ENCODE peak calls at places on chromosome 19, in ten cellular contexts. A, T, P, F, Q, E, X, U, S and D are unnamed samples.
A peak's percentile ranks its signal among the peaks of the same experiment; 100 is the strongest.

GRCh38 chr19:48664476-48664875 is 8.3 kb downstream of the NTN5 start:
- DNase-seq in A (no peak), Q (no peak), P (no peak), U (no peak), X (no peak), S (no peak), F (no peak), T (no peak), E (no peak), D (no peak)

GRCh38 chr19:38908854-38909253 is 3.1 kb downstream of the CCER2 start:
- DNase-seq in X (no peak), S (no peak), P (no peak), U (no peak), Q (no peak), A (no peak), E (no peak), T (no peak), F (no peak), D (no peak)

GRCh38 chr19:911197-912033 is 1.6 kb downstream of the R3HDM4 start:
- DNase-seq in A (no peak), T (no peak), Q (no peak), F (no peak), P (no peak), X (no peak), U (no peak), E (no peak), S (no peak), D (no peak)

GRCh38 chr19:15187026-15188007 is 13.5 kb downstream of the NOTCH3 start:
- DNase-seq in E (no peak), F (no peak), S (no peak), U (no peak), X (no peak), P (no peak), A (no peak), T (no peak), Q (no peak), D (no peak)

GRCh38 chr19:15091918-15092753 is 10.1 kb downstream of the OR1I1 start:
- DNase-seq in Q (peak; percentile 72), A (peak; percentile 64), F (no peak), U (no peak), X (peak; percentile 65), P (peak; percentile 66), S (peak; percentile 49), E (no peak), T (no peak), D (peak; percentile 37)

GRCh38 chr19:54209748-54210494 is 9.3 kb downstream of the RPS9 start:
- DNase-seq in T (peak; percentile 75), X (peak; percentile 92), A (no peak), P (peak; percentile 40), F (no peak), E (peak; percentile 75), S (peak; percentile 83), Q (no peak), U (peak; percentile 97), D (no peak)

GRCh38 chr19:373391-374182 is 29.0 kb upstream of the MIER2 start:
- DNase-seq in E (no peak), F (no peak), Q (no peak), T (no peak), U (no peak), S (no peak), P (no peak), A (no peak), X (no peak), D (no peak)

GRCh38 chr19:16153582-16154336 is 10.3 kb downstream of the HSH2D start:
- DNase-seq in Q (no peak), F (no peak), S (no peak), U (no peak), E (no peak), T (no peak), P (peak; percentile 36), A (no peak), X (no peak), D (no peak)

GRCh38 chr19:5680083-5680436 is 256 bp downstream of the MICOS13 start:
- DNase-seq in P (no peak), X (peak; percentile 71), E (peak; percentile 51), F (no peak), T (no peak), S (no peak), A (no peak), U (no peak), Q (no peak), D (no peak)

GRCh38 chr19:2081873-2082810 is 14.0 kb downstream of the MOB3A start:
- DNase-seq in E (no peak), S (no peak), A (peak; percentile 64), T (no peak), P (no peak), F (no peak), X (peak; percentile 86), Q (no peak), U (no peak), D (peak; percentile 42)

GRCh38 chr19:50899549-50899948 is 11.6 kb downstream of the KLK4 start:
- DNase-seq in F (no peak), A (no peak), P (no peak), Q (no peak), S (no peak), U (no peak), E (no peak), X (no peak), T (no peak), D (no peak)
- H3K27ac ChIP-seq in F (no peak overlapping the region), A (no peak overlapping the region), P (no peak overlapping the region), Q (no peak overlapping the region), S (no peak overlapping the region), U (no peak overlapping the region), E (no peak overlapping the region), X (no peak overlapping the region), T (no peak overlapping the region), D (no peak overlapping the region)

DNA sequence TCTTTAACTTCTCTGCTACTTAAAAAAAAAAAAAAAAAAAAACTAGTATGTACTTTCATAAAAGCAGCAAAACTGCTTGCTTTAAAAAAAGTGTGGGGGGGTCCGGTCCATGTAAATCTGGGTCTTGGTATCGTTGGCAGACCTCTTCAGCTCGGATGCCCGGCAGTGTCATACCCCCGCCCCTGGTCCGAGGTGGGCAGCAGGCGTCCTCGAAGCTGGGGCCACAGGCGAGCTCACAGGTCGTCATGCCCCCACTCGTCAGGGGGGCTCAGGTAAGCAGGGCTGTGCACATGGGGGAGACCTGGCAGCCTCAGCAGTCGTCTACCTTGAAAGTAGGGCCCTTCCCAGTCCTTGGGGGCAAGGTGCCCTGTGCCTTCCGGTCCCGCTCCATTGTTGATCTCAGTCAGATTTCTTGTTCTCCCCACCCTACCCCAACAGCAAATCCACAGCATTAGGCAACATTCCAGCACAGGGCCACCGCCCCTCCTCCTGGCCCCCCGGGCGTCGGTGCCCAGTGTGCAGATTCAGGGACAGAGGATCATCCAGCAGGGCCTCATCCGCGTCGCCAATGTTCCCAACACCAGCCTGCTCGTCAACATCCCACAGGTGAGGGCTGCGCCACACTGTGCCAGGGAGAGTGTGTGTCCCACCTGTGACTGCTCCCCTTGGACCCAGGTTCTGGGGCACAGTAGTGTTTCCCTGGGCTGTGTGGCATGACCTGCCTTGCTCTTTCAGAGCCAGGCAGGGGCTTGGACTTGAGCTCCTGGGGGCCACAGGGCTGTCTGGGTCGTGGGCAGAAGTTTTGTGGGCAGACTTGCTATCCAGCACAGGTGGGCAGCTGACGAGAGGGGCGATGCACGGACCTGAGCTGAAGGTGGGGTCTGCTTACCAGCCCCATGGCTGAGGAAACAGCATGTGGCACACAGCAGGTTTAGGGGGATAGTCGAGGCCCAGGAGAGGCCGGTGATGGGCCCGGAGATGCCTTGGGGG is 19.4 kb downstream of the TSSK6 start:
- DNase-seq in P (no peak), T (no peak), S (no peak), E (no peak), X (no peak), A (no peak), U (no peak), F (no peak), Q (no peak), D (no peak)
- H3K36me3 ChIP-seq in P (peaks cover 44% of the 10 kb centered on the region), T (peaks cover 75% of the 10 kb centered on the region), S (no peaks in the 10 kb centered on the region), E (peaks cover 10% of the 10 kb centered on the region), X (peaks cover 89% of the 10 kb centered on the region), A (peaks cover 77% of the 10 kb centered on the region), U (peaks cover 13% of the 10 kb centered on the region), F (peaks cover 68% of the 10 kb centered on the region), Q (peaks cover 96% of the 10 kb centered on the region), D (peaks cover 75% of the 10 kb centered on the region)

GRCh38 chr19:29615891-29616425 is 9.9 kb downstream of the POP4 start:
- DNase-seq in S (no peak), P (no peak), U (no peak), E (no peak), A (no peak), X (no peak), T (no peak), Q (no peak), F (no peak), D (no peak)

GRCh38 chr19:29612801-29613595 is 6.9 kb downstream of the POP4 start:
- DNase-seq in P (no peak), X (no peak), E (no peak), A (no peak), Q (no peak), T (no peak), F (no peak), U (no peak), S (no peak), D (no peak)

GRCh38 chr19:29616541-29616940 is 10.5 kb downstream of the POP4 start:
- DNase-seq in A (no peak), X (no peak), F (no peak), Q (no peak), S (no peak), E (no peak), P (no peak), T (no peak), U (no peak), D (no peak)

GRCh38 chr19:29614046-29614445 is 8.0 kb downstream of the POP4 start:
- DNase-seq in X (no peak), A (no peak), Q (no peak), T (no peak), F (no peak), P (no peak), S (no peak), E (no peak), U (no peak), D (no peak)

DNA sequence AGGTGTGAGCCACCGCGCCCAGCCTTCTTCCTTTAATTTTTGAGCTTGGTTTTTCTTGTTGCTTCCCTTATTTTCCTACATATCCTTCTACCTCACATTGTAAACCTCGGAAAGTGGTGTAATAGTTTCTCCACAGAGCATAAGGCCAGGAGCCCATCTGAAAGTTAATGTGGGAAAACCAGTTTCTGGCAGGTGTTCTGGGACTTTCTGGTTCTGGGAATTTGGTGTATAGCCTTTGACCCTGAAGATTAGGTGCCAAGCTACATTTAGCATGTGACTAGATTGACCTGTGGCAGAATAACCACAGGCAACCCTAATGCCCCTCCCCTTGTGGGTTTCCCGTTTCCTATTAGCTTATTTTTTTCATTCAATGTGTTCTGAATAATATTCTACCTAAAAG is 8.7 kb downstream of the POP4 start:
- DNase-seq in X (no peak), U (no peak), T (no peak), S (no peak), Q (no peak), A (no peak), P (no peak), F (no peak), E (no peak), D (no peak)
- H3K4me1 ChIP-seq in X (peaks cover 5% of the 10 kb centered on the region), U (no peaks in the 10 kb centered on the region), T (no peaks in the 10 kb centered on the region), S (no peaks in the 10 kb centered on the region), Q (no peaks in the 10 kb centered on the region), A (peaks cover 11% of the 10 kb centered on the region), P (no peaks in the 10 kb centered on the region), F (peaks cover 10% of the 10 kb centered on the region), E (no peaks in the 10 kb centered on the region), D (no peaks in the 10 kb centered on the region)

GRCh38 chr19:56110515-56111448 is 10.3 kb downstream of the ZNF787 start:
- DNase-seq in F (no peak), X (no peak), A (no peak), U (peak; percentile 54), Q (no peak), P (no peak), S (no peak), E (no peak), T (no peak), D (no peak)
- H3K27ac ChIP-seq in F (peak overlapping the region; percentile 53), X (peak overlapping the region; percentile 58), A (peak overlapping the region; percentile 19), U (peak overlapping the region; percentile 26), Q (peak overlapping the region; percentile 88), P (peak overlapping the region; percentile 14), S (peak overlapping the region; percentile 14), E (peak overlapping the region; percentile 61), T (no peak overlapping the region), D (no peak overlapping the region)

GRCh38 chr19:17787274-17787913 is 7.5 kb upstream of the B3GNT3 start:
- DNase-seq in X (no peak), P (no peak), Q (no peak), U (no peak), E (no peak), T (no peak), A (no peak), F (no peak), S (no peak), D (no peak)
- H3K36me3 ChIP-seq in X (no peaks in the 10 kb centered on the region), P (no peaks in the 10 kb centered on the region), Q (no peaks in the 10 kb centered on the region), U (no peaks in the 10 kb centered on the region), E (no peaks in the 10 kb centered on the region), T (no peaks in the 10 kb centered on the region), A (peaks cover 28% of the 10 kb centered on the region), F (no peaks in the 10 kb centered on the region), S (no peaks in the 10 kb centered on the region), D (peaks cover 40% of the 10 kb centered on the region)